ENCODE peak calls at places on chromosomes 2 and 18, in nine cellular contexts. G is left ventricle myocardium inferior; W is COLO829; D is ELF-1; K is cardiac fibroblast; L is heart right ventricle; X is aorta; J is naive thymus-derived CD8-positive, alpha-beta T cell; Z is kidney glomerular epithelial cell. H is an unnamed sample.

GRCh38 chr18:74856967-74857366 is 259.3 kb downstream of the ZNF407 start:
- DNase-seq in Z (no peak), D (no peak), J (no peak), G (no peak), W (no peak), K (no peak), X (no peak), L (no peak), H (no peak)

GRCh38 chr18:2971741-2972552 is 41.0 kb downstream of the LPIN2 start:
- DNase-seq in L (peak; percentile 36), G (peak; percentile 34), Z (peak; percentile 69), J (peak; percentile 15), X (peak; percentile 82), K (peak; percentile 57), D (no peak), W (no peak), H (peak; percentile 45)

GRCh38 chr18:635171-635570 is 22.3 kb upstream of the TYMS start:
- DNase-seq in L (no peak), Z (no peak), D (no peak), W (no peak), G (no peak), J (no peak), X (no peak), K (no peak), H (no peak)

GRCh38 chr18:22149710-22150109 is 19.7 kb upstream of the GATA6 start:
- DNase-seq in W (no peak), J (no peak), G (no peak), D (no peak), X (no peak), Z (no peak), L (no peak), K (no peak), H (no peak)

GRCh38 chr2:226874749-226875148 is 38.9 kb downstream of the RHBDD1 start:
- DNase-seq in G (no peak), J (no peak), Z (no peak), L (no peak), K (no peak), D (no peak), W (no peak), X (no peak), H (no peak)

GRCh38 chr18:11176416-11176815 is 27.0 kb upstream of the PIEZO2 start:
- DNase-seq in K (peak; percentile 45), Z (no peak), W (no peak), G (no peak), X (no peak), D (no peak), L (no peak), J (no peak), H (no peak)

GRCh38 chr2:129909648-129910418 is 69.6 kb upstream of the RAB6C start:
- DNase-seq in Z (no peak), D (no peak), J (no peak), L (no peak), K (no peak), G (no peak), X (no peak), W (no peak), H (no peak)

GRCh38 chr2:83233284-83233683 is 1225.8 kb downstream of the SUCLG1 start:
- DNase-seq in J (no peak), X (no peak), W (no peak), D (no peak), L (no peak), G (no peak), Z (no peak), K (no peak), H (no peak)

GRCh38 chr18:41569867-41570266 is 385.2 kb upstream of the PIK3C3 start:
- DNase-seq in W (no peak), J (no peak), L (no peak), D (no peak), Z (no peak), K (no peak), G (no peak), X (no peak), H (no peak)

GRCh38 chr18:24076950-24077349 is 61.9 kb upstream of the CABYR start:
- DNase-seq in K (no peak), G (no peak), J (no peak), X (no peak), W (no peak), L (no peak), Z (no peak), D (no peak), H (no peak)

GRCh38 chr2:102342888-102343287 is 12.7 kb upstream of the IL18R1 start:
- DNase-seq in X (no peak), L (no peak), D (no peak), K (peak; percentile 40), G (no peak), J (no peak), W (no peak), Z (no peak), H (no peak)

GRCh38 chr2:100974712-100975520 is 27.2 kb upstream of the RPL31 start:
- DNase-seq in W (no peak), D (no peak), Z (no peak), X (no peak), L (no peak), J (no peak), G (no peak), K (no peak), H (no peak)

GRCh38 chr2:102142829-102143449 is 393 bp downstream of the IL1R1 start:
- DNase-seq in D (peak; percentile 61), K (peak; percentile 75), J (no peak), G (no peak), Z (peak; percentile 73), X (no peak), L (no peak), W (no peak), H (no peak)

GRCh38 chr2:8098476-8098875 is 583.4 kb upstream of the ID2 start:
- DNase-seq in J (no peak), K (no peak), G (no peak), W (no peak), X (no peak), L (no peak), Z (no peak), D (no peak), H (no peak)

GRCh38 chr18:22977847-22978701 is 44.9 kb downstream of the RBBP8 start:
- DNase-seq in J (no peak), L (no peak), X (no peak), W (peak; percentile 32), G (no peak), Z (peak; percentile 97), D (no peak), K (peak; percentile 85), H (no peak)

GRCh38 chr18:57062841-57063240 is 84.0 kb upstream of the BOD1L2 start:
- DNase-seq in Z (no peak), L (no peak), K (no peak), W (no peak), X (no peak), D (no peak), J (no peak), G (no peak), H (no peak)

GRCh38 chr2:71299507-71299906 is 32.1 kb upstream of the ZNF638 start:
- DNase-seq in L (no peak), D (peak; percentile 11), G (no peak), J (no peak), X (no peak), Z (no peak), W (peak; percentile 32), K (peak; percentile 66), H (peak; percentile 49)

GRCh38 chr2:28282248-28282647 is 110.4 kb upstream of the FOSL2 start:
- DNase-seq in X (no peak), G (no peak), Z (no peak), K (no peak), D (no peak), J (no peak), L (no peak), W (no peak), H (no peak)

GRCh38 chr2:47520302-47520630 is 117.3 kb downstream of the MSH2 start:
- DNase-seq in K (no peak), D (no peak), Z (no peak), L (no peak), W (no peak), X (no peak), J (no peak), G (no peak), H (peak; percentile 84)

GRCh38 chr2:237324446-237325236 is 89.3 kb downstream of the COL6A3 start:
- DNase-seq in X (no peak), G (no peak), D (peak; percentile 69), W (no peak), K (no peak), J (no peak), L (no peak), Z (no peak), H (no peak)

GRCh38 chr2:45964226-45964841 is 312.9 kb downstream of the PRKCE start:
- DNase-seq in W (peak; percentile 61), G (peak; percentile 60), K (peak; percentile 94), Z (peak; percentile 94), X (peak; percentile 80), D (no peak), L (peak; percentile 75), J (no peak), H (no peak)

GRCh38 chr18:650428-650858 is 7.0 kb upstream of the TYMS start:
- DNase-seq in K (no peak), L (no peak), X (no peak), D (no peak), W (no peak), J (no peak), G (no peak), Z (no peak), H (peak; percentile 80)

GRCh38 chr2:55888941-55889340 is 34.6 kb downstream of the EFEMP1 start:
- DNase-seq in J (no peak), Z (no peak), X (peak; percentile 53), L (peak; percentile 17), D (peak; percentile 17), K (peak; percentile 78), W (peak; percentile 28), G (peak; percentile 53), H (no peak)

GRCh38 chr2:237250599-237250998 is 163.4 kb downstream of the COL6A3 start:
- DNase-seq in K (no peak), W (no peak), D (no peak), L (no peak), X (no peak), J (no peak), G (no peak), Z (no peak), H (no peak)

GRCh38 chr18:31100598-31101147 is 1.5 kb downstream of the DSC2 start:
- DNase-seq in D (peak; percentile 92), K (no peak), Z (peak; percentile 26), X (no peak), W (no peak), G (no peak), J (no peak), L (peak; percentile 11), H (no peak)

GRCh38 chr18:68916734-68917133 is 118.9 kb downstream of the CCDC102B start:
- DNase-seq in Z (no peak), W (no peak), L (no peak), J (no peak), X (no peak), D (no peak), K (peak; percentile 55), G (no peak), H (no peak)

GRCh38 chr2:69957970-69958369 is 3.5 kb downstream of the ASPRV1 start:
- DNase-seq in K (no peak), Z (no peak), G (no peak), L (no peak), J (no peak), X (no peak), D (no peak), W (no peak), H (no peak)